ENCODE peak calls at places on chromosomes 13 and 19, in nine cellular contexts. D is iPS-NIHi11; U is T-helper 2 cell; J is psoas muscle; P is activated CD4-positive, alpha-beta T cell treated with anti-CD3 and anti-CD28 coated beads for 36 hours; B is mucosa of descending colon; L is smooth muscle cell of the brain vasculature; H is pancreas; Q is HFFc6. C is an unnamed sample.

GRCh38 chr13:35278917-35279316 is 197.6 kb downstream of the MAB21L1 start:
- DNase-seq in D (no peak), U (no peak), J (no peak), P (no peak), B (no peak), L (no peak), H (no peak), Q (no peak), C (no peak)

GRCh38 chr13:67052550-67053237 is 177.4 kb downstream of the PCDH9 start:
- DNase-seq in D (no peak), U (no peak), J (no peak), P (no peak), B (no peak), L (no peak), H (no peak), Q (no peak), C (no peak)

GRCh38 chr13:53064721-53065120 is 36.1 kb downstream of the OLFM4 start:
- DNase-seq in D (no peak), U (no peak), J (no peak), P (no peak), B (peak; percentile 17), L (no peak), H (peak; percentile 74), Q (no peak), C (no peak)

GRCh38 chr19:34308381-34309367 is 54.3 kb downstream of the GARRE1 start:
- DNase-seq in D (no peak), U (peak; percentile 65), J (no peak), P (peak; percentile 32), B (no peak), L (no peak), H (no peak), Q (no peak), C (no peak)

GRCh38 chr19:29404015-29404414 is 121.8 kb upstream of the VSTM2B start:
- DNase-seq in D (no peak), U (no peak), J (no peak), P (no peak), B (no peak), L (no peak), H (no peak), Q (no peak), C (no peak)

GRCh38 chr19:39544201-39544903 is 4.4 kb upstream of the EID2 start:
- DNase-seq in D (no peak), U (no peak), J (no peak), P (peak; percentile 37), B (no peak), L (no peak), H (no peak), Q (peak; percentile 14), C (no peak)

GRCh38 chr13:34179481-34179880 is 361.5 kb downstream of the RFC3 start:
- DNase-seq in D (peak; percentile 10), U (no peak), J (no peak), P (no peak), B (no peak), L (no peak), H (no peak), Q (no peak), C (no peak)

GRCh38 chr19:42471554-42472249 is 29.0 kb upstream of the CXCL17 start:
- DNase-seq in D (no peak), U (no peak), J (no peak), P (no peak), B (peak; percentile 52), L (no peak), H (no peak), Q (peak; percentile 20), C (no peak)

GRCh38 chr19:5988520-5989387 is 10.8 kb upstream of the RANBP3 start:
- DNase-seq in D (no peak), U (no peak), J (no peak), P (no peak), B (no peak), L (no peak), H (no peak), Q (no peak), C (no peak)

GRCh38 chr19:38650911-38651584 is 3.6 kb downstream of the ACTN4 start:
- DNase-seq in D (no peak), U (no peak), J (no peak), P (no peak), B (no peak), L (no peak), H (no peak), Q (peak; percentile 68), C (no peak)

GRCh38 chr13:51714663-51715168 is 89.2 kb downstream of the DHRS12 start:
- DNase-seq in D (no peak), U (peak; percentile 32), J (no peak), P (no peak), B (no peak), L (no peak), H (no peak), Q (peak; percentile 87), C (no peak)

GRCh38 chr13:98710521-98710920 is 42.0 kb downstream of the SLC15A1 start:
- DNase-seq in D (no peak), U (no peak), J (no peak), P (no peak), B (no peak), L (no peak), H (no peak), Q (no peak), C (no peak)

GRCh38 chr19:1575323-1576241 is 7.5 kb upstream of the MEX3D start:
- DNase-seq in D (no peak), U (no peak), J (no peak), P (no peak), B (no peak), L (no peak), H (no peak), Q (no peak), C (no peak)

GRCh38 chr19:49689133-49690072 is at the start of gene ADM5:
- DNase-seq in D (peak; percentile 47), U (peak; percentile 22), J (no peak), P (peak; percentile 74), B (peak; percentile 78), L (no peak), H (peak; percentile 83), Q (no peak), C (no peak)

GRCh38 chr13:101640797-101641400 is 188.4 kb downstream of the ITGBL1 start:
- DNase-seq in D (no peak), U (no peak), J (no peak), P (no peak), B (no peak), L (no peak), H (no peak), Q (peak; percentile 90), C (peak; percentile 55)

GRCh38 chr19:39637891-39638290 is 17.8 kb upstream of the LGALS16 start:
- DNase-seq in D (no peak), U (no peak), J (no peak), P (peak; percentile 8), B (no peak), L (no peak), H (no peak), Q (no peak), C (no peak)

GRCh38 chr13:75458696-75459422 is 23.1 kb downstream of the TBC1D4 start:
- DNase-seq in D (peak; percentile 19), U (no peak), J (peak; percentile 35), P (no peak), B (peak; percentile 73), L (no peak), H (peak; percentile 76), Q (no peak), C (no peak)

GRCh38 chr13:94967183-94968039 is 255.1 kb upstream of the SOX21 start:
- DNase-seq in D (peak; percentile 60), U (peak; percentile 21), J (peak; percentile 12), P (peak; percentile 55), B (no peak), L (no peak), H (peak; percentile 11), Q (no peak), C (no peak)

GRCh38 chr19:5130371-5131030 is 161.6 kb downstream of the KDM4B start:
- DNase-seq in D (no peak), U (no peak), J (no peak), P (peak; percentile 70), B (peak; percentile 13), L (no peak), H (no peak), Q (no peak), C (no peak)

GRCh38 chr13:59477011-59477410 is 686.7 kb downstream of the DIAPH3 start:
- DNase-seq in D (peak; percentile 43), U (no peak), J (no peak), P (peak; percentile 11), B (no peak), L (no peak), H (no peak), Q (no peak), C (no peak)

GRCh38 chr13:73231456-73231855 is 172.7 kb downstream of the KLF5 start:
- DNase-seq in D (no peak), U (no peak), J (no peak), P (no peak), B (no peak), L (no peak), H (no peak), Q (no peak), C (no peak)

GRCh38 chr19:17234911-17235617 is 9.0 kb downstream of the OCEL1 start:
- DNase-seq in D (peak; percentile 72), U (peak; percentile 71), J (peak; percentile 56), P (peak; percentile 85), B (peak; percentile 84), L (no peak), H (peak; percentile 51), Q (no peak), C (no peak)

GRCh38 chr13:71079638-71080037 is 787.4 kb downstream of the DACH1 start:
- DNase-seq in D (no peak), U (no peak), J (no peak), P (no peak), B (no peak), L (no peak), H (no peak), Q (no peak), C (no peak)

GRCh38 chr13:40149611-40150283 is 494.3 kb downstream of the COG6 start:
- DNase-seq in D (no peak), U (no peak), J (no peak), P (peak; percentile 33), B (peak; percentile 13), L (peak; percentile 35), H (no peak), Q (peak; percentile 57), C (peak; percentile 89)

GRCh38 chr19:41774515-41774980 is 19.2 kb downstream of the CEACAM6 start:
- DNase-seq in D (no peak), U (peak; percentile 50), J (no peak), P (peak; percentile 67), B (peak; percentile 83), L (no peak), H (no peak), Q (no peak), C (no peak)

GRCh38 chr19:40229484-40229883 is 3.0 kb upstream of the CCNP start:
- DNase-seq in D (no peak), U (no peak), J (no peak), P (peak; percentile 50), B (no peak), L (no peak), H (no peak), Q (peak; percentile 65), C (no peak)

GRCh38 chr13:45327253-45327954 is 13.6 kb downstream of the TPT1 start:
- DNase-seq in D (no peak), U (no peak), J (no peak), P (no peak), B (no peak), L (no peak), H (no peak), Q (no peak), C (no peak)

GRCh38 chr19:7781157-7781556 is 18.1 kb downstream of the CLEC4M start:
- DNase-seq in D (no peak), U (no peak), J (no peak), P (no peak), B (no peak), L (no peak), H (no peak), Q (no peak), C (no peak)

GRCh38 chr13:29111446-29111845 is 291.3 kb downstream of the MTUS2 start:
- DNase-seq in D (no peak), U (no peak), J (no peak), P (no peak), B (no peak), L (no peak), H (no peak), Q (no peak), C (no peak)

GRCh38 chr13:106349080-106349841 is 186.2 kb downstream of the EFNB2 start:
- DNase-seq in D (peak; percentile 29), U (no peak), J (no peak), P (no peak), B (peak; percentile 70), L (no peak), H (no peak), Q (no peak), C (peak; percentile 89)

GRCh38 chr19:31261651-31262331 is 87.4 kb downstream of the TSHZ3 start:
- DNase-seq in D (no peak), U (no peak), J (no peak), P (no peak), B (no peak), L (no peak), H (no peak), Q (no peak), C (no peak)